ENCODE peak calls at places on chromosomes 4 and X, in ten cellular contexts. K is mucosa of descending colon, C is tibial artery, G is tibial nerve, W is left lung, X is upper lobe of right lung, A is HCT116, Z is left ventricle myocardium inferior, V is body of pancreas, E is hepatocyte. I is an unnamed sample.
A peak's percentile ranks its signal among the peaks of the same experiment; 100 is the strongest.

GRCh38 chr4:52728877-52729276 is 22.3 kb downstream of the ERVMER34-1 start:
- DNase-seq in C (no peak), Z (no peak), E (no peak), V (no peak), X (no peak), A (no peak), K (no peak), G (no peak), W (no peak), I (no peak)

GRCh38 chr4:95050980-95051688 is 293.4 kb downstream of the BMPR1B start:
- DNase-seq in C (no peak), E (no peak), K (no peak), X (no peak), G (no peak), A (no peak), Z (no peak), V (peak; percentile 7), W (no peak), I (peak; percentile 54)

GRCh38 chrX:153766871-153767673 is 3.0 kb downstream of the PLXNB3 start:
- DNase-seq in C (no peak), Z (no peak), K (peak; percentile 13), G (no peak), E (no peak), V (no peak), W (peak; percentile 55), A (no peak), X (peak; percentile 38), I (no peak)

GRCh38 chr4:118997601-118998000 is 108.9 kb downstream of the SYNPO2 start:
- DNase-seq in V (no peak), A (no peak), X (no peak), C (no peak), E (peak; percentile 19), K (no peak), W (no peak), G (no peak), Z (no peak), I (peak; percentile 49)

GRCh38 chr4:88219099-88219498 is 60.7 kb upstream of the ABCG2 start:
- DNase-seq in C (no peak), E (peak; percentile 70), W (no peak), G (no peak), V (no peak), A (peak; percentile 28), Z (no peak), K (no peak), X (no peak), I (no peak)

GRCh38 chr4:61619528-61619927 is 419.4 kb downstream of the ADGRL3 start:
- DNase-seq in E (no peak), Z (no peak), K (no peak), V (no peak), X (no peak), W (no peak), G (no peak), A (no peak), C (no peak), I (no peak)

GRCh38 chr4:69727924-69728323 is 32.5 kb downstream of the SULT1B1 start:
- DNase-seq in Z (no peak), C (no peak), G (no peak), V (no peak), W (no peak), K (no peak), X (no peak), A (no peak), E (no peak), I (no peak)

GRCh38 chr4:62917649-62918048 is 1491.6 kb downstream of the TECRL start:
- DNase-seq in K (no peak), Z (no peak), X (no peak), W (no peak), E (no peak), V (no peak), C (no peak), G (no peak), A (no peak), I (no peak)

GRCh38 chr4:119244832-119245231 is 32.3 kb downstream of the USP53 start:
- DNase-seq in Z (no peak), W (no peak), G (no peak), X (no peak), V (no peak), K (no peak), E (no peak), C (no peak), A (no peak), I (no peak)

GRCh38 chrX:145552643-145553042 is 265.0 kb upstream of the SLITRK2 start:
- DNase-seq in V (no peak), C (no peak), Z (no peak), A (no peak), G (no peak), K (no peak), W (no peak), X (no peak), E (no peak), I (no peak)

GRCh38 chr4:38344929-38345328 is 319.1 kb upstream of the KLF3 start:
- DNase-seq in G (no peak), X (no peak), K (no peak), V (no peak), W (no peak), A (no peak), C (no peak), E (no peak), Z (no peak), I (no peak)

GRCh38 chrX:150966742-150967141 is 16.4 kb upstream of the HMGB3 start:
- DNase-seq in W (no peak), K (no peak), X (no peak), Z (no peak), A (no peak), G (no peak), E (no peak), V (no peak), C (no peak), I (no peak)

GRCh38 chrX:27751976-27752375 is 55.8 kb upstream of the MAGEB10 start:
- DNase-seq in V (no peak), C (no peak), A (no peak), W (no peak), X (no peak), Z (no peak), K (no peak), G (no peak), E (no peak), I (no peak)

DNA sequence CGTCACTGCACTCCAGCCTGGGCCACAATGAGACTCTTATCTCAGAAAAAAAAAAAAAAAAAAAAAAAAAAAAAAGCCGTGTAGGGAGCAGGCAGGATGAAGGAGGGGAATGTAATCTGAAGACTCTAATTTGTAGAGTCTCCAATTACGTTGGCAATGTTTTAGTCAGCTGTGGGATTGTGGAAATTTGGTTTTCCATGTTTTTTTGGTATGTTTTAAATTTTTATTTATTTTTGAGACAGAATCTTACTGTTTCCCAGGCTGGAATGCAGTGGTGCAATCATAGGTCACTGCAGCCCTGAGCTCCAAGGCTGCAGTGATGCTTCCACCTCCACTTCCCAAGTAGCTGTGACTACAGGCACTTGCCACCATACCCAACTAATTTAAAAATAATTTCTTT is 56.5 kb downstream of the NSD2 start:
- DNase-seq in X (no peak), G (no peak), W (no peak), V (no peak), K (no peak), A (no peak), Z (no peak), C (no peak), E (no peak), I (no peak)
- H3K36me3 ChIP-seq in X (peaks cover 9% of the 10 kb centered on the region), G (no peaks in the 10 kb centered on the region), W (no peaks in the 10 kb centered on the region), V (peaks cover 2% of the 10 kb centered on the region), K (peaks cover 9% of the 10 kb centered on the region), A (peaks cover 20% of the 10 kb centered on the region), Z (peaks cover 31% of the 10 kb centered on the region), C (peaks cover 55% of the 10 kb centered on the region), E (no peaks in the 10 kb centered on the region), I (no peaks in the 10 kb centered on the region)

GRCh38 chr4:186647821-186648220 is 75.8 kb downstream of the FAT1 start:
- DNase-seq in E (no peak), Z (no peak), W (no peak), K (no peak), A (no peak), V (no peak), G (no peak), X (no peak), C (no peak), I (no peak)
- H3K4me1 ChIP-seq in E (peaks cover 11% of the 10 kb centered on the region), Z (peaks cover 31% of the 10 kb centered on the region), W (no peaks in the 10 kb centered on the region), K (peaks cover 4% of the 10 kb centered on the region), A (peaks cover 45% of the 10 kb centered on the region), V (peaks cover 36% of the 10 kb centered on the region), G (peaks cover 27% of the 10 kb centered on the region), X (no peaks in the 10 kb centered on the region), C (peaks cover 12% of the 10 kb centered on the region), I (peaks cover 6% of the 10 kb centered on the region)

GRCh38 chr4:84708406-84709135 is 125.6 kb downstream of the CDS1 start:
- DNase-seq in V (no peak), X (no peak), E (no peak), W (no peak), C (no peak), A (no peak), K (no peak), Z (no peak), G (no peak), I (no peak)

GRCh38 chr4:84706286-84706685 is 123.4 kb downstream of the CDS1 start:
- DNase-seq in G (no peak), C (no peak), Z (no peak), X (no peak), E (no peak), K (no peak), W (no peak), V (no peak), A (no peak), I (no peak)

GRCh38 chr4:84710520-84710919 is 127.6 kb downstream of the CDS1 start:
- DNase-seq in A (no peak), V (no peak), E (no peak), X (no peak), C (no peak), Z (no peak), K (no peak), G (no peak), W (no peak), I (no peak)
- H3K36me3 ChIP-seq in A (no peaks in the 10 kb centered on the region), V (peaks cover 19% of the 10 kb centered on the region), E (no peaks in the 10 kb centered on the region), X (peaks cover 92% of the 10 kb centered on the region), C (peaks cover 97% of the 10 kb centered on the region), Z (peaks cover 92% of the 10 kb centered on the region), K (no peaks in the 10 kb centered on the region), G (peaks cover 3% of the 10 kb centered on the region), W (no peaks in the 10 kb centered on the region), I (peaks cover 88% of the 10 kb centered on the region)

GRCh38 chr4:76016383-76016782 is 6.9 kb downstream of the CXCL10 start:
- DNase-seq in E (no peak), A (no peak), W (no peak), V (peak; percentile 90), K (no peak), Z (no peak), C (no peak), G (no peak), X (no peak), I (no peak)
- H3K4me1 ChIP-seq in E (peaks cover 2% of the 10 kb centered on the region), A (peaks cover 3% of the 10 kb centered on the region), W (peaks cover 8% of the 10 kb centered on the region), V (peaks cover 26% of the 10 kb centered on the region), K (no peaks in the 10 kb centered on the region), Z (peaks cover 7% of the 10 kb centered on the region), C (no peaks in the 10 kb centered on the region), G (peaks cover 17% of the 10 kb centered on the region), X (peaks cover 3% of the 10 kb centered on the region), I (no peaks in the 10 kb centered on the region)

DNA sequence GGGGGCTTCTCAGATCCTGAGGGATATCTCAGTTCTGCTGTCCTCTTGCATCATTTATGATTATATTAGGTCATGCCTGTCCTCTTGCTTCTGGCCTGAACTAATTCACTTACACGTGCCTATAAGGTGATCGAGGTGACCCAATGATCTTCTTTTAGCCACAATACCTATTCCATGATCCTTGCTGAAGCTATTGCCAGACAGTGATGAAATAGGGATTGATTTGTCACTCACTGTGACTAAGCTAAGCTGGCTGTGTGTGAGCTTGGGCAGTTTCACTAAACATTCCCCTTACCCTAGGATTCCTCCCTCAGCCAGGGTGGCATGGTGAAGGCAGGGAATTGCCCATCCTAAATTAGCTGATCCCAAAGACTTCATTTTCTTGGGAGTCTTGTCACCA is 19.0 kb downstream of the HADH start:
- DNase-seq in G (no peak), C (no peak), K (no peak), A (no peak), E (no peak), X (no peak), W (no peak), V (no peak), Z (no peak), I (peak; percentile 32)
- H3K36me3 ChIP-seq in G (no peaks in the 10 kb centered on the region), C (peaks cover 28% of the 10 kb centered on the region), K (no peaks in the 10 kb centered on the region), A (peaks cover 7% of the 10 kb centered on the region), E (no peaks in the 10 kb centered on the region), X (peaks cover 14% of the 10 kb centered on the region), W (no peaks in the 10 kb centered on the region), V (no peaks in the 10 kb centered on the region), Z (peaks cover 23% of the 10 kb centered on the region), I (no peaks in the 10 kb centered on the region)

I was measured in gastrocnemius medialis.